ENCODE peak calls at places on chromosomes 1 and 21, in nine cellular contexts. One of them, this sample, is unnamed.

GRCh38 chr1:42777860-42778259 is 6.9 kb upstream of the TMEM269 start:
- DNase-seq in progenitor cell of endocrine pancreas: no peak
- DNase-seq in left cardiac atrium: no peak
- DNase-seq in NAMALWA: peak
- DNase-seq in fibroblast of gingiva: peak
- DNase-seq in G401: peak
- DNase-seq in transverse colon: no peak
- DNase-seq in NCI-H2081 treated with DMSO at 0.1 percent for 48 hours: peak
- DNase-seq in stimulated activated CD8-positive, alpha-beta memory T cell treated with anti-CD3 and anti-CD28 coated beads, Interleukin-2, amount 100 ng/mL, for 1 hour: no peak
- DNase-seq in this sample: no peak

GRCh38 chr1:21673277-21673780 is 4.2 kb upstream of the RAP1GAP start:
- DNase-seq in progenitor cell of endocrine pancreas: no peak
- DNase-seq in left cardiac atrium: peak
- DNase-seq in NAMALWA: no peak
- DNase-seq in fibroblast of gingiva: peak
- DNase-seq in G401: peak
- DNase-seq in transverse colon: peak
- DNase-seq in NCI-H2081 treated with DMSO at 0.1 percent for 48 hours: no peak
- DNase-seq in stimulated activated CD8-positive, alpha-beta memory T cell treated with anti-CD3 and anti-CD28 coated beads, Interleukin-2, amount 100 ng/mL, for 1 hour: no peak
- DNase-seq in this sample: no peak

GRCh38 chr21:42746593-42747266 is 93.3 kb downstream of the PDE9A start:
- DNase-seq in progenitor cell of endocrine pancreas: no peak
- DNase-seq in left cardiac atrium: peak
- DNase-seq in NAMALWA: no peak
- DNase-seq in fibroblast of gingiva: no peak
- DNase-seq in G401: no peak
- DNase-seq in transverse colon: peak
- DNase-seq in NCI-H2081 treated with DMSO at 0.1 percent for 48 hours: no peak
- DNase-seq in stimulated activated CD8-positive, alpha-beta memory T cell treated with anti-CD3 and anti-CD28 coated beads, Interleukin-2, amount 100 ng/mL, for 1 hour: peak
- DNase-seq in this sample: peak

GRCh38 chr1:56301791-56302190 is 277.6 kb downstream of the PLPP3 start:
- DNase-seq in progenitor cell of endocrine pancreas: no peak
- DNase-seq in left cardiac atrium: no peak
- DNase-seq in NAMALWA: no peak
- DNase-seq in fibroblast of gingiva: peak
- DNase-seq in G401: no peak
- DNase-seq in transverse colon: no peak
- DNase-seq in NCI-H2081 treated with DMSO at 0.1 percent for 48 hours: no peak
- DNase-seq in stimulated activated CD8-positive, alpha-beta memory T cell treated with anti-CD3 and anti-CD28 coated beads, Interleukin-2, amount 100 ng/mL, for 1 hour: no peak
- DNase-seq in this sample: no peak

GRCh38 chr1:6016191-6016865 is 24.1 kb upstream of the NPHP4 start:
- DNase-seq in progenitor cell of endocrine pancreas: no peak
- DNase-seq in left cardiac atrium: no peak
- DNase-seq in NAMALWA: no peak
- DNase-seq in fibroblast of gingiva: no peak
- DNase-seq in G401: no peak
- DNase-seq in transverse colon: no peak
- DNase-seq in NCI-H2081 treated with DMSO at 0.1 percent for 48 hours: no peak
- DNase-seq in stimulated activated CD8-positive, alpha-beta memory T cell treated with anti-CD3 and anti-CD28 coated beads, Interleukin-2, amount 100 ng/mL, for 1 hour: no peak
- DNase-seq in this sample: no peak

GRCh38 chr1:232192781-232193450 is 437.0 kb downstream of the SIPA1L2 start:
- DNase-seq in progenitor cell of endocrine pancreas: no peak
- DNase-seq in left cardiac atrium: no peak
- DNase-seq in NAMALWA: no peak
- DNase-seq in fibroblast of gingiva: no peak
- DNase-seq in G401: no peak
- DNase-seq in transverse colon: no peak
- DNase-seq in NCI-H2081 treated with DMSO at 0.1 percent for 48 hours: no peak
- DNase-seq in stimulated activated CD8-positive, alpha-beta memory T cell treated with anti-CD3 and anti-CD28 coated beads, Interleukin-2, amount 100 ng/mL, for 1 hour: no peak
- DNase-seq in this sample: no peak

GRCh38 chr1:29630756-29631155 is 394.4 kb downstream of the PTPRU start:
- DNase-seq in progenitor cell of endocrine pancreas: peak
- DNase-seq in left cardiac atrium: no peak
- DNase-seq in NAMALWA: no peak
- DNase-seq in fibroblast of gingiva: no peak
- DNase-seq in G401: no peak
- DNase-seq in transverse colon: no peak
- DNase-seq in NCI-H2081 treated with DMSO at 0.1 percent for 48 hours: no peak
- DNase-seq in stimulated activated CD8-positive, alpha-beta memory T cell treated with anti-CD3 and anti-CD28 coated beads, Interleukin-2, amount 100 ng/mL, for 1 hour: no peak
- DNase-seq in this sample: no peak

GRCh38 chr1:240092301-240093119 is 827 bp downstream of the FMN2 start:
- DNase-seq in progenitor cell of endocrine pancreas: peak
- DNase-seq in left cardiac atrium: no peak
- DNase-seq in NAMALWA: no peak
- DNase-seq in fibroblast of gingiva: peak
- DNase-seq in G401: peak
- DNase-seq in transverse colon: peak
- DNase-seq in NCI-H2081 treated with DMSO at 0.1 percent for 48 hours: no peak
- DNase-seq in stimulated activated CD8-positive, alpha-beta memory T cell treated with anti-CD3 and anti-CD28 coated beads, Interleukin-2, amount 100 ng/mL, for 1 hour: no peak
- DNase-seq in this sample: no peak

GRCh38 chr1:40901886-40902633 is 39.9 kb upstream of the CITED4 start:
- DNase-seq in progenitor cell of endocrine pancreas: no peak
- DNase-seq in left cardiac atrium: peak
- DNase-seq in NAMALWA: no peak
- DNase-seq in fibroblast of gingiva: peak
- DNase-seq in G401: no peak
- DNase-seq in transverse colon: no peak
- DNase-seq in NCI-H2081 treated with DMSO at 0.1 percent for 48 hours: no peak
- DNase-seq in stimulated activated CD8-positive, alpha-beta memory T cell treated with anti-CD3 and anti-CD28 coated beads, Interleukin-2, amount 100 ng/mL, for 1 hour: no peak
- DNase-seq in this sample: no peak

GRCh38 chr21:39385299-39386145 is 36.6 kb upstream of the HMGN1 start:
- DNase-seq in progenitor cell of endocrine pancreas: no peak
- DNase-seq in left cardiac atrium: peak
- DNase-seq in NAMALWA: no peak
- DNase-seq in fibroblast of gingiva: peak
- DNase-seq in G401: peak
- DNase-seq in transverse colon: peak
- DNase-seq in NCI-H2081 treated with DMSO at 0.1 percent for 48 hours: no peak
- DNase-seq in stimulated activated CD8-positive, alpha-beta memory T cell treated with anti-CD3 and anti-CD28 coated beads, Interleukin-2, amount 100 ng/mL, for 1 hour: peak
- DNase-seq in this sample: peak

GRCh38 chr1:165988275-165988674 is 160.9 kb downstream of the UCK2 start:
- DNase-seq in progenitor cell of endocrine pancreas: no peak
- DNase-seq in left cardiac atrium: no peak
- DNase-seq in NAMALWA: peak
- DNase-seq in fibroblast of gingiva: no peak
- DNase-seq in G401: no peak
- DNase-seq in transverse colon: no peak
- DNase-seq in NCI-H2081 treated with DMSO at 0.1 percent for 48 hours: no peak
- DNase-seq in stimulated activated CD8-positive, alpha-beta memory T cell treated with anti-CD3 and anti-CD28 coated beads, Interleukin-2, amount 100 ng/mL, for 1 hour: no peak
- DNase-seq in this sample: no peak

GRCh38 chr1:196660272-196660671 is 8.4 kb downstream of the CFH start:
- DNase-seq in progenitor cell of endocrine pancreas: no peak
- DNase-seq in left cardiac atrium: no peak
- DNase-seq in NAMALWA: no peak
- DNase-seq in fibroblast of gingiva: no peak
- DNase-seq in G401: no peak
- DNase-seq in transverse colon: no peak
- DNase-seq in NCI-H2081 treated with DMSO at 0.1 percent for 48 hours: no peak
- DNase-seq in stimulated activated CD8-positive, alpha-beta memory T cell treated with anti-CD3 and anti-CD28 coated beads, Interleukin-2, amount 100 ng/mL, for 1 hour: no peak
- DNase-seq in this sample: no peak

GRCh38 chr1:14476170-14476955 is 122.1 kb upstream of the KAZN start:
- DNase-seq in progenitor cell of endocrine pancreas: no peak
- DNase-seq in left cardiac atrium: no peak
- DNase-seq in NAMALWA: no peak
- DNase-seq in fibroblast of gingiva: peak
- DNase-seq in G401: no peak
- DNase-seq in transverse colon: no peak
- DNase-seq in NCI-H2081 treated with DMSO at 0.1 percent for 48 hours: no peak
- DNase-seq in stimulated activated CD8-positive, alpha-beta memory T cell treated with anti-CD3 and anti-CD28 coated beads, Interleukin-2, amount 100 ng/mL, for 1 hour: no peak
- DNase-seq in this sample: no peak

GRCh38 chr1:184664661-184665060 is 90.0 kb downstream of the EDEM3 start:
- DNase-seq in progenitor cell of endocrine pancreas: no peak
- DNase-seq in left cardiac atrium: no peak
- DNase-seq in NAMALWA: no peak
- DNase-seq in fibroblast of gingiva: no peak
- DNase-seq in G401: no peak
- DNase-seq in transverse colon: no peak
- DNase-seq in NCI-H2081 treated with DMSO at 0.1 percent for 48 hours: no peak
- DNase-seq in stimulated activated CD8-positive, alpha-beta memory T cell treated with anti-CD3 and anti-CD28 coated beads, Interleukin-2, amount 100 ng/mL, for 1 hour: no peak
- DNase-seq in this sample: no peak

GRCh38 chr1:116262207-116262994 is 110.6 kb upstream of the ATP1A1 start:
- DNase-seq in progenitor cell of endocrine pancreas: no peak
- DNase-seq in left cardiac atrium: no peak
- DNase-seq in NAMALWA: no peak
- DNase-seq in fibroblast of gingiva: no peak
- DNase-seq in G401: no peak
- DNase-seq in transverse colon: no peak
- DNase-seq in NCI-H2081 treated with DMSO at 0.1 percent for 48 hours: no peak
- DNase-seq in stimulated activated CD8-positive, alpha-beta memory T cell treated with anti-CD3 and anti-CD28 coated beads, Interleukin-2, amount 100 ng/mL, for 1 hour: no peak
- DNase-seq in this sample: no peak

GRCh38 chr21:34888569-34889286 is 160.4 kb downstream of the RUNX1 start:
- DNase-seq in progenitor cell of endocrine pancreas: peak
- DNase-seq in left cardiac atrium: peak
- DNase-seq in NAMALWA: peak
- DNase-seq in fibroblast of gingiva: peak
- DNase-seq in G401: peak
- DNase-seq in transverse colon: peak
- DNase-seq in NCI-H2081 treated with DMSO at 0.1 percent for 48 hours: peak
- DNase-seq in stimulated activated CD8-positive, alpha-beta memory T cell treated with anti-CD3 and anti-CD28 coated beads, Interleukin-2, amount 100 ng/mL, for 1 hour: peak
- DNase-seq in this sample: peak

GRCh38 chr1:78658901-78659300 is 9.3 kb downstream of the IFI44 start:
- DNase-seq in progenitor cell of endocrine pancreas: no peak
- DNase-seq in left cardiac atrium: no peak
- DNase-seq in NAMALWA: no peak
- DNase-seq in fibroblast of gingiva: peak
- DNase-seq in G401: no peak
- DNase-seq in transverse colon: no peak
- DNase-seq in NCI-H2081 treated with DMSO at 0.1 percent for 48 hours: no peak
- DNase-seq in stimulated activated CD8-positive, alpha-beta memory T cell treated with anti-CD3 and anti-CD28 coated beads, Interleukin-2, amount 100 ng/mL, for 1 hour: no peak
- DNase-seq in this sample: no peak

GRCh38 chr21:27423906-27424595 is 457.2 kb upstream of the ADAMTS5 start:
- DNase-seq in progenitor cell of endocrine pancreas: no peak
- DNase-seq in left cardiac atrium: no peak
- DNase-seq in NAMALWA: no peak
- DNase-seq in fibroblast of gingiva: peak
- DNase-seq in G401: no peak
- DNase-seq in transverse colon: no peak
- DNase-seq in NCI-H2081 treated with DMSO at 0.1 percent for 48 hours: no peak
- DNase-seq in stimulated activated CD8-positive, alpha-beta memory T cell treated with anti-CD3 and anti-CD28 coated beads, Interleukin-2, amount 100 ng/mL, for 1 hour: no peak
- DNase-seq in this sample: no peak

GRCh38 chr1:26744075-26744958 is 43.4 kb upstream of the PIGV start:
- DNase-seq in progenitor cell of endocrine pancreas: no peak
- DNase-seq in left cardiac atrium: peak
- DNase-seq in NAMALWA: peak
- DNase-seq in fibroblast of gingiva: peak
- DNase-seq in G401: peak
- DNase-seq in transverse colon: peak
- DNase-seq in NCI-H2081 treated with DMSO at 0.1 percent for 48 hours: peak
- DNase-seq in stimulated activated CD8-positive, alpha-beta memory T cell treated with anti-CD3 and anti-CD28 coated beads, Interleukin-2, amount 100 ng/mL, for 1 hour: peak
- DNase-seq in this sample: peak

GRCh38 chr1:2275796-2276536 is 47.8 kb downstream of the SKI start:
- DNase-seq in progenitor cell of endocrine pancreas: no peak
- DNase-seq in left cardiac atrium: no peak
- DNase-seq in NAMALWA: no peak
- DNase-seq in fibroblast of gingiva: peak
- DNase-seq in G401: peak
- DNase-seq in transverse colon: no peak
- DNase-seq in NCI-H2081 treated with DMSO at 0.1 percent for 48 hours: no peak
- DNase-seq in stimulated activated CD8-positive, alpha-beta memory T cell treated with anti-CD3 and anti-CD28 coated beads, Interleukin-2, amount 100 ng/mL, for 1 hour: no peak
- DNase-seq in this sample: no peak

GRCh38 chr1:30915491-30916230 is 7.1 kb upstream of the SDC3 start:
- DNase-seq in progenitor cell of endocrine pancreas: no peak
- DNase-seq in left cardiac atrium: no peak
- DNase-seq in NAMALWA: no peak
- DNase-seq in fibroblast of gingiva: no peak
- DNase-seq in G401: no peak
- DNase-seq in transverse colon: peak
- DNase-seq in NCI-H2081 treated with DMSO at 0.1 percent for 48 hours: no peak
- DNase-seq in stimulated activated CD8-positive, alpha-beta memory T cell treated with anti-CD3 and anti-CD28 coated beads, Interleukin-2, amount 100 ng/mL, for 1 hour: no peak
- DNase-seq in this sample: no peak

GRCh38 chr1:51237714-51238403 is 1.8 kb downstream of the RNF11 start:
- DNase-seq in progenitor cell of endocrine pancreas: no peak
- DNase-seq in left cardiac atrium: no peak
- DNase-seq in NAMALWA: no peak
- DNase-seq in fibroblast of gingiva: peak
- DNase-seq in G401: peak
- DNase-seq in transverse colon: no peak
- DNase-seq in NCI-H2081 treated with DMSO at 0.1 percent for 48 hours: no peak
- DNase-seq in stimulated activated CD8-positive, alpha-beta memory T cell treated with anti-CD3 and anti-CD28 coated beads, Interleukin-2, amount 100 ng/mL, for 1 hour: no peak
- DNase-seq in this sample: no peak

GRCh38 chr1:245687636-245688535 is 533.1 kb downstream of the KIF26B start:
- DNase-seq in progenitor cell of endocrine pancreas: no peak
- DNase-seq in left cardiac atrium: no peak
- DNase-seq in NAMALWA: no peak
- DNase-seq in fibroblast of gingiva: peak
- DNase-seq in G401: peak
- DNase-seq in transverse colon: no peak
- DNase-seq in NCI-H2081 treated with DMSO at 0.1 percent for 48 hours: no peak
- DNase-seq in stimulated activated CD8-positive, alpha-beta memory T cell treated with anti-CD3 and anti-CD28 coated beads, Interleukin-2, amount 100 ng/mL, for 1 hour: no peak
- DNase-seq in this sample: no peak

GRCh38 chr1:172638249-172638648 is 20.7 kb upstream of the FASLG start:
- DNase-seq in progenitor cell of endocrine pancreas: no peak
- DNase-seq in left cardiac atrium: no peak
- DNase-seq in NAMALWA: no peak
- DNase-seq in fibroblast of gingiva: no peak
- DNase-seq in G401: no peak
- DNase-seq in transverse colon: no peak
- DNase-seq in NCI-H2081 treated with DMSO at 0.1 percent for 48 hours: no peak
- DNase-seq in stimulated activated CD8-positive, alpha-beta memory T cell treated with anti-CD3 and anti-CD28 coated beads, Interleukin-2, amount 100 ng/mL, for 1 hour: no peak
- DNase-seq in this sample: no peak

This sample was measured in stimulated activated CD4-positive, alpha-beta T cell treated with anti-CD3 and anti-CD28 coated beads, Interleukin-12 subunit alpha, Interleukin-12 subunit beta, amount 100 ng/mL, for 48 hours.